ENCODE peak calls at places on chromosome 18, in seven cellular contexts. P is fibroblast of lung, U is HCT116, T is left ventricle myocardium inferior, W is tibial artery, Q is PC-9, R is spleen. E is an unnamed sample. For H3K4me1, the result is how much of the 10 kb centered on the place peaks cover.

GRCh38 chr18:38115201-38115600 is 549.6 kb upstream of the CELF4 start:
- DNase-seq in P (no peak), U (no peak), T (no peak), W (no peak), Q (no peak), R (no peak), E (no peak)

GRCh38 chr18:76801567-76802505 is 20.5 kb upstream of the ZNF236 start:
- DNase-seq in P (peak), U (no peak), T (peak), W (peak), Q (peak), R (peak), E (peak)

GRCh38 chr18:23945416-23946079 is 69.0 kb upstream of the TTC39C start:
- DNase-seq in P (no peak), U (no peak), T (no peak), W (no peak), Q (no peak), R (no peak), E (no peak)

GRCh38 chr18:48612511-48612910 is 73.7 kb downstream of the CTIF start:
- DNase-seq in P (no peak), U (no peak), T (no peak), W (no peak), Q (no peak), R (peak), E (no peak)

GRCh38 chr18:58896268-58896667 is 31.6 kb downstream of the ZNF532 start:
- DNase-seq in P (no peak), U (no peak), T (no peak), W (no peak), Q (no peak), R (no peak), E (peak)

GRCh38 chr18:3885209-3885792 is 435.3 kb downstream of the TGIF1 start:
- DNase-seq in P (no peak), U (peak), T (no peak), W (no peak), Q (no peak), R (no peak), E (no peak)

GRCh38 chr18:38612904-38613303 is 1047.3 kb upstream of the CELF4 start:
- DNase-seq in P (no peak), U (no peak), T (no peak), W (no peak), Q (no peak), R (no peak), E (no peak)

GRCh38 chr18:49247786-49248185 is 212.7 kb downstream of the DYM start:
- DNase-seq in P (peak), U (no peak), T (no peak), W (no peak), Q (no peak), R (no peak), E (no peak)

GRCh38 chr18:57205641-57206040 is 58.8 kb downstream of the BOD1L2 start:
- DNase-seq in P (no peak), U (no peak), T (no peak), W (no peak), Q (no peak), R (no peak), E (no peak)

GRCh38 chr18:23170137-23170536 is 34.9 kb downstream of the CABLES1 start:
- DNase-seq in P (no peak), U (no peak), T (no peak), W (no peak), Q (no peak), R (peak), E (no peak)

GRCh38 chr18:36284268-36284667 is 13.2 kb upstream of the FHOD3 start:
- DNase-seq in P (no peak), U (no peak), T (no peak), W (no peak), Q (no peak), R (no peak), E (no peak)

GRCh38 chr18:54776282-54776977 is 51.8 kb upstream of the RAB27B start:
- DNase-seq in P (peak), U (peak), T (no peak), W (peak), Q (peak), R (no peak), E (no peak)

GRCh38 chr18:36446059-36446458 is 148.5 kb downstream of the FHOD3 start:
- DNase-seq in P (peak), U (no peak), T (no peak), W (no peak), Q (no peak), R (no peak), E (no peak)

GRCh38 chr18:36706313-36706881 is 122.4 kb downstream of the TPGS2 start:
- DNase-seq in P (peak), U (no peak), T (no peak), W (no peak), Q (no peak), R (no peak), E (no peak)

GRCh38 chr18:46152436-46152807 is 48.2 kb downstream of the HAUS1 start:
- DNase-seq in P (peak), U (no peak), T (peak), W (no peak), Q (peak), R (no peak), E (no peak)

GRCh38 chr18:44589709-44590108 is 91.0 kb upstream of the SETBP1 start:
- DNase-seq in P (peak), U (no peak), T (no peak), W (no peak), Q (peak), R (no peak), E (no peak)

GRCh38 chr18:55585586-55586521 is 2.1 kb downstream of the TCF4 start:
- DNase-seq in P (peak), U (no peak), T (no peak), W (no peak), Q (no peak), R (no peak), E (no peak)

GRCh38 chr18:8910843-8911242 is 191.7 kb upstream of the NDUFV2 start:
- DNase-seq in P (no peak), U (no peak), T (no peak), W (no peak), Q (no peak), R (no peak), E (no peak)

GRCh38 chr18:8416212-8417019 is 192.8 kb upstream of the RAB12 start:
- DNase-seq in P (peak), U (no peak), T (no peak), W (no peak), Q (peak), R (no peak), E (no peak)

GRCh38 chr18:59448546-59448945 is 89.5 kb upstream of the LMAN1 start:
- DNase-seq in P (no peak), U (no peak), T (no peak), W (no peak), Q (no peak), R (no peak), E (no peak)

GRCh38 chr18:23779696-23780303 is 90.5 kb downstream of the LAMA3 start:
- DNase-seq in P (peak), U (peak), T (no peak), W (no peak), Q (no peak), R (no peak), E (no peak)

GRCh38 chr18:69936191-69936558 is 11.5 kb downstream of the CD226 start:
- DNase-seq in P (no peak), U (no peak), T (no peak), W (no peak), Q (no peak), R (no peak), E (no peak)

GRCh38 chr18:54090856-54091255 is 133.6 kb downstream of the MBD2 start:
- DNase-seq in P (peak), U (no peak), T (no peak), W (no peak), Q (no peak), R (no peak), E (no peak)

GRCh38 chr18:35998967-35999366 is 26.5 kb downstream of the RMP24 start:
- DNase-seq in P (no peak), U (no peak), T (no peak), W (no peak), Q (no peak), R (no peak), E (no peak)

GRCh38 chr18:1394426-1394825 is 489.8 kb downstream of the ADCYAP1 start:
- DNase-seq in P (no peak), U (no peak), T (no peak), W (no peak), Q (no peak), R (no peak), E (no peak)

GRCh38 chr18:77054606-77055428 is 77.8 kb downstream of the MBP start:
- DNase-seq in P (peak), U (no peak), T (peak), W (peak), Q (peak), R (peak), E (peak)

GRCh38 chr18:48728204-48728833 is 189.5 kb downstream of the CTIF start:
- DNase-seq in P (peak), U (no peak), T (no peak), W (peak), Q (peak), R (no peak), E (no peak)

GRCh38 chr18:23356416-23356815 is 96.7 kb upstream of the RIOK3 start:
- DNase-seq in P (no peak), U (no peak), T (no peak), W (no peak), Q (no peak), R (no peak), E (no peak)

GRCh38 chr18:48866028-48866733 is 84.6 kb downstream of the SMAD7 start:
- DNase-seq in P (peak), U (no peak), T (peak), W (no peak), Q (no peak), R (peak), E (no peak)

GRCh38 chr18:9109523-9109922 is 7.0 kb downstream of the NDUFV2 start:
- DNase-seq in P (peak), U (no peak), T (no peak), W (no peak), Q (no peak), R (no peak), E (no peak)

GRCh38 chr18:13289501-13290205 is 71.1 kb downstream of the LDLRAD4 start:
- DNase-seq in P (peak), U (no peak), T (no peak), W (no peak), Q (no peak), R (no peak), E (no peak)

GRCh38 chr18:58998421-58999203 is 133.9 kb downstream of the ZNF532 start:
- DNase-seq in P (peak), U (no peak), T (peak), W (peak), Q (no peak), R (no peak), E (no peak)

GRCh38 chr18:72672364-72673151 is 128.4 kb upstream of the CBLN2 start:
- DNase-seq in P (peak), U (no peak), T (no peak), W (no peak), Q (no peak), R (no peak), E (no peak)

GRCh38 chr18:5469340-5469739 is 74.5 kb downstream of the EPB41L3 start:
- DNase-seq in P (no peak), U (no peak), T (no peak), W (no peak), Q (no peak), R (no peak), E (no peak)

DNA sequence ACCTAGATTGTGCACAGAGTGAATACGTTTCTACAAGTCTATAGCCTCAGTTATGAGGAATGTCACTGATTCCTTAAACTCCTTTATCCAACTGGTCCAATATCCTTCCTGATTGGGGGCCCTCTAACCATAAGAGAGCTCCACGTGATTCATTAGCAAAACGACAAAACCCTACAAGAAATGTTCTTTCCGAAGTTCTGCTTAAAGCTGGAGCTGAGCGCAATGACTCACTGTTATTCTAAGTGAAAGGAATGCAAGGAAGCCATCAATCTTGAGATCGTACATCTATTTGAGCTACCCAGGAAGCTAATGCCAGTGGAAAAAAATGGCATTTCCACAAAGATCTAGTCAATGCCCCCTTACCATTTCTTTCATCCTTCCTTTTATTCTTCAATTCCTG is 354.9 kb upstream of the CDH20 start:
- DNase-seq in P (peak), U (no peak), T (no peak), W (no peak), Q (peak), R (no peak), E (no peak)
- H3K27ac ChIP-seq in P (no peak), U (no peak), T (no peak), W (peak), Q (no peak), R (no peak), E (no peak)

GRCh38 chr18:63237911-63238710 is 81.5 kb downstream of the BCL2 start:
- DNase-seq in P (peak), U (peak), T (no peak), W (no peak), Q (peak), R (no peak), E (no peak)
- H3K4me1 ChIP-seq in P (under half), U (under half), T (under half), W (under half), Q (under half), R (under half), E (under half)

GRCh38 chr18:75582406-75582821 is 154.9 kb upstream of the SMIM21 start:
- DNase-seq in P (peak), U (no peak), T (no peak), W (no peak), Q (no peak), R (no peak), E (no peak)
- H3K27ac ChIP-seq in P (no peak), U (no peak), T (no peak), W (no peak), Q (no peak), R (no peak), E (no peak)

DNA sequence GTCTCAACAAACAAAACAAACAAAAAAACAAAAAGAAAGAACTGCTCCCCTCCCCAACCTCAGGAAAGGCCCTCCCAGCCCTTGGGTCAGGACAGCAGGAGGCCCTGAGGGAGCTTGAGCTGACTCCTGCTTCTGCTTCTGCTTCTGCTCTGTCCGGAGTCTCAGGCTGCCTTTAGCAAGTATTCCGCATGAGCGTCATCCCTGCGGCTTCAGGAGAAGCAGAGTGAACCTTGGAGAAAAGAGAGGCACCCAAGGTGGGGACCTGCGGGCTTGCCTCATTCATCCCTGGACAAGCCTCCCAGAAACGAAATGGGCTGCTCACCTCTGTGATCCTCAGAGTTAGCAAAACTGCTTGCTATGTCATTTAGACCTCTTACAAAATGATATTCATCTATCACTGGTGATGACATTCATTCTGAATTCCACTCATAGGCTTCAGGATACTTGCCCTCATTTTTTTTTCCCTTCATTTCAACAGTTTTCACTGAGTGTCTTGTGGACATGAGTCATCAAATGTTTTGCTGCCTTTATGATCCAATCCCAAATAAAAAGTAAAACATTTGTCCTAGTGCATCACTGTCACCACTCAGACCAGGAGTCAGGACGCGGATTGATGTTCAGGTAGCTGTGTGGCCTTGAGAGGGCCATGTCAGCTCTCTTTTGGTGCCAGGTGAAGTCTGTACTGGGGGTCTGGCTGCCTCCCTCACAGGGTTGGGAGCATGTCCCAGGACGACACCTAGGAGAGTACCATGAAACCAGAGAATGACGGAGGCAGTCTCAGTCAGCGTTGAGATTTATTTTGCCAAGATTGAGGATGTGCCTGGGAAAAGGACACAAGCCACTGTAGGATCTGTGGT is 51.7 kb downstream of the IMPA2 start:
- DNase-seq in P (peak), U (no peak), T (no peak), W (no peak), Q (no peak), R (no peak), E (no peak)
- H3K4me1 ChIP-seq in P (under half), U (under half), T (under half), W (under half), Q (under half), R (under half), E (under half)

GRCh38 chr18:24987933-24988840 is 363.8 kb downstream of the ZNF521 start:
- DNase-seq in P (no peak), U (no peak), T (peak), W (peak), Q (no peak), R (no peak), E (no peak)
- H3K27ac ChIP-seq in P (no peak), U (no peak), T (peak), W (no peak), Q (no peak), R (no peak), E (no peak)

GRCh38 chr18:50656841-50657470 is 97.1 kb downstream of the MAPK4 start:
- DNase-seq in P (no peak), U (no peak), T (no peak), W (no peak), Q (no peak), R (no peak), E (no peak)
- H3K4me1 ChIP-seq in P (under half), U (under half), T (half or more), W (under half), Q (under half), R (under half), E (under half)

GRCh38 chr18:31447530-31448191 is at the start of gene DSG3:
- DNase-seq in P (no peak), U (no peak), T (no peak), W (no peak), Q (no peak), R (no peak), E (no peak)
- H3K27ac ChIP-seq in P (no peak), U (no peak), T (no peak), W (no peak), Q (no peak), R (no peak), E (no peak)

E was measured in CD4-positive, CD25-positive, alpha-beta regulatory T cell.